ENCODE peak calls at places on chromosomes 3 and 15, in eight cellular contexts. Q, X, D, R, K, U, W and Y are unnamed samples.

GRCh38 chr15:34682673-34683072 is 72.1 kb downstream of the GJD2 start:
- DNase-seq in Q (no peak), X (no peak), D (peak; percentile 20), R (no peak), K (no peak), U (peak; percentile 13), W (no peak), Y (peak; percentile 37)

GRCh38 chr3:106078635-106079034 is 209.8 kb upstream of the CBLB start:
- DNase-seq in Q (no peak), X (no peak), D (no peak), R (no peak), K (no peak), U (no peak), W (no peak), Y (no peak)

GRCh38 chr3:196842567-196843434 is 24.9 kb upstream of the SENP5 start:
- DNase-seq in Q (no peak), X (no peak), D (no peak), R (no peak), K (no peak), U (no peak), W (no peak), Y (no peak)

GRCh38 chr3:192906940-192907339 is 10.7 kb downstream of the MB21D2 start:
- DNase-seq in Q (no peak), X (no peak), D (no peak), R (no peak), K (no peak), U (no peak), W (no peak), Y (peak; percentile 84)

GRCh38 chr3:118909751-118910150 is 124.9 kb downstream of the IGSF11 start:
- DNase-seq in Q (no peak), X (no peak), D (no peak), R (no peak), K (peak; percentile 13), U (no peak), W (no peak), Y (no peak)

GRCh38 chr3:30639937-30640336 is 33.5 kb downstream of the TGFBR2 start:
- DNase-seq in Q (no peak), X (no peak), D (no peak), R (no peak), K (no peak), U (no peak), W (no peak), Y (no peak)

GRCh38 chr15:66389098-66389858 is 2.6 kb downstream of the MAP2K1 start:
- DNase-seq in Q (no peak), X (no peak), D (no peak), R (no peak), K (no peak), U (no peak), W (no peak), Y (no peak)

GRCh38 chr15:52765779-52766178 is 24.4 kb downstream of the ONECUT1 start:
- DNase-seq in Q (no peak), X (no peak), D (no peak), R (peak; percentile 43), K (peak; percentile 44), U (peak; percentile 23), W (no peak), Y (no peak)

GRCh38 chr3:46504780-46505179 is 7.0 kb downstream of the RTP3 start:
- DNase-seq in Q (no peak), X (no peak), D (no peak), R (no peak), K (no peak), U (no peak), W (no peak), Y (no peak)

GRCh38 chr15:58407366-58407765 is 24.4 kb upstream of the LIPC start:
- DNase-seq in Q (no peak), X (no peak), D (no peak), R (no peak), K (no peak), U (no peak), W (no peak), Y (no peak)

GRCh38 chr15:99467338-99467720 is 98.5 kb upstream of the MEF2A start:
- DNase-seq in Q (no peak), X (no peak), D (no peak), R (no peak), K (no peak), U (no peak), W (peak; percentile 33), Y (no peak)

GRCh38 chr3:143201066-143201465 is 81.5 kb downstream of the CHST2 start:
- DNase-seq in Q (no peak), X (no peak), D (no peak), R (no peak), K (no peak), U (no peak), W (no peak), Y (no peak)

GRCh38 chr3:107884719-107885460 is 205.9 kb downstream of the CD47 start:
- DNase-seq in Q (no peak), X (no peak), D (no peak), R (no peak), K (no peak), U (peak; percentile 85), W (no peak), Y (no peak)

GRCh38 chr15:36579792-36580431 is 486 bp downstream of the CDIN1 start:
- DNase-seq in Q (no peak), X (no peak), D (no peak), R (no peak), K (no peak), U (no peak), W (peak; percentile 72), Y (no peak)

GRCh38 chr3:112101946-112102345 is 15.8 kb downstream of the C3orf52 start:
- DNase-seq in Q (no peak), X (no peak), D (peak; percentile 30), R (no peak), K (peak; percentile 71), U (peak; percentile 54), W (no peak), Y (no peak)

GRCh38 chr15:64687167-64688085 is 88.0 kb downstream of the RBPMS2 start:
- DNase-seq in Q (no peak), X (no peak), D (no peak), R (no peak), K (no peak), U (no peak), W (no peak), Y (no peak)

GRCh38 chr3:380801-381200 is 184.2 kb downstream of the CHL1 start:
- DNase-seq in Q (no peak), X (no peak), D (no peak), R (no peak), K (peak; percentile 7), U (no peak), W (no peak), Y (no peak)

GRCh38 chr3:65330072-65330471 is 642.3 kb upstream of the ADAMTS9 start:
- DNase-seq in Q (no peak), X (no peak), D (no peak), R (no peak), K (no peak), U (no peak), W (no peak), Y (no peak)

GRCh38 chr3:156455839-156456238 is 99.1 kb downstream of the SSR3 start:
- DNase-seq in Q (no peak), X (no peak), D (no peak), R (no peak), K (peak; percentile 5), U (no peak), W (no peak), Y (peak; percentile 23)

GRCh38 chr15:98894312-98894711 is 113.3 kb downstream of the PGPEP1L start:
- DNase-seq in Q (no peak), X (no peak), D (no peak), R (no peak), K (no peak), U (no peak), W (no peak), Y (no peak)

GRCh38 chr3:144497452-144497851 is 525.8 kb downstream of the DIPK2A start:
- DNase-seq in Q (no peak), X (no peak), D (no peak), R (no peak), K (no peak), U (no peak), W (no peak), Y (no peak)

GRCh38 chr3:43152649-43153048 is 46.8 kb upstream of the POMGNT2 start:
- DNase-seq in Q (no peak), X (no peak), D (no peak), R (no peak), K (no peak), U (no peak), W (no peak), Y (no peak)

GRCh38 chr3:32321095-32321835 is 70.4 kb upstream of the CMTM7 start:
- DNase-seq in Q (no peak), X (no peak), D (no peak), R (no peak), K (no peak), U (no peak), W (no peak), Y (no peak)

GRCh38 chr3:5754602-5755001 is 567.1 kb downstream of the EDEM1 start:
- DNase-seq in Q (no peak), X (no peak), D (no peak), R (no peak), K (no peak), U (no peak), W (no peak), Y (no peak)

GRCh38 chr15:68786753-68787152 is 33.9 kb downstream of the ANP32A start:
- DNase-seq in Q (no peak), X (no peak), D (no peak), R (no peak), K (no peak), U (no peak), W (no peak), Y (no peak)

GRCh38 chr15:99605490-99605931 is 39.7 kb downstream of the MEF2A start:
- DNase-seq in Q (no peak), X (no peak), D (no peak), R (no peak), K (no peak), U (no peak), W (no peak), Y (no peak)

GRCh38 chr15:29063646-29064045 is 177.9 kb downstream of the APBA2 start:
- DNase-seq in Q (no peak), X (no peak), D (no peak), R (no peak), K (no peak), U (no peak), W (no peak), Y (no peak)

GRCh38 chr3:177357352-177358084 is 160.2 kb upstream of the TBL1XR1 start:
- DNase-seq in Q (no peak), X (no peak), D (peak; percentile 65), R (peak; percentile 94), K (peak; percentile 63), U (peak; percentile 65), W (no peak), Y (peak; percentile 99)

GRCh38 chr3:124504332-124505059 is 225.8 kb upstream of the UMPS start:
- DNase-seq in Q (no peak), X (no peak), D (no peak), R (no peak), K (no peak), U (peak; percentile 92), W (no peak), Y (no peak)

GRCh38 chr3:179604336-179605078 is at the start of the genes MRPL47 and NDUFB5:
- DNase-seq in Q (peak; percentile 91), X (peak; percentile 86), D (peak; percentile 87), R (peak; percentile 96), K (peak; percentile 94), U (peak; percentile 97), W (peak; percentile 93), Y (peak; percentile 90)

GRCh38 chr15:76799760-76800159 is 105.4 kb downstream of the SCAPER start:
- DNase-seq in Q (no peak), X (no peak), D (peak; percentile 19), R (no peak), K (peak; percentile 58), U (peak; percentile 55), W (no peak), Y (no peak)

GRCh38 chr3:104870276-104870675 is 496.4 kb upstream of the ALCAM start:
- DNase-seq in Q (no peak), X (no peak), D (no peak), R (no peak), K (no peak), U (no peak), W (no peak), Y (no peak)